ENCODE peak calls at places on chromosomes 7 and 10, in ten cellular contexts. One of them, this sample, is unnamed.

GRCh38 chr7:144454256-144455039 is 51.0 kb upstream of the NOBOX start:
- DNase-seq in stomach: no peak
- DNase-seq in omental fat pad: no peak
- DNase-seq in tibial artery: no peak
- DNase-seq in endothelial cell: no peak
- DNase-seq in upper lobe of left lung: no peak
- DNase-seq in type B pancreatic cell: no peak
- DNase-seq in coronary artery: no peak
- DNase-seq in bronchial epithelial cell: peak; percentile 15
- DNase-seq in fibroblast of pulmonary artery: peak; percentile 13
- DNase-seq in this sample: no peak

GRCh38 chr10:43292745-43293676 is 26.1 kb upstream of the RASGEF1A start:
- DNase-seq in stomach: peak; percentile 61
- DNase-seq in endothelial cell: peak; percentile 55
- DNase-seq in upper lobe of left lung: no peak
- DNase-seq in type B pancreatic cell: no peak
- DNase-seq in fibroblast of pulmonary artery: peak; percentile 62
- DNase-seq in coronary artery: no peak
- DNase-seq in bronchial epithelial cell: peak; percentile 40
- DNase-seq in tibial artery: no peak
- DNase-seq in omental fat pad: peak; percentile 26
- DNase-seq in this sample: peak; percentile 62

GRCh38 chr7:157401567-157402387 is 65.0 kb downstream of the DNAJB6 start:
- DNase-seq in endothelial cell: no peak
- DNase-seq in omental fat pad: no peak
- DNase-seq in stomach: no peak
- DNase-seq in upper lobe of left lung: peak; percentile 53
- DNase-seq in fibroblast of pulmonary artery: no peak
- DNase-seq in coronary artery: no peak
- DNase-seq in type B pancreatic cell: no peak
- DNase-seq in bronchial epithelial cell: no peak
- DNase-seq in tibial artery: no peak
- DNase-seq in this sample: no peak

GRCh38 chr10:15879058-15879457 is 18.8 kb upstream of the MINDY3 start:
- DNase-seq in omental fat pad: no peak
- DNase-seq in type B pancreatic cell: no peak
- DNase-seq in stomach: no peak
- DNase-seq in coronary artery: no peak
- DNase-seq in bronchial epithelial cell: peak; percentile 50
- DNase-seq in tibial artery: no peak
- DNase-seq in fibroblast of pulmonary artery: peak; percentile 61
- DNase-seq in upper lobe of left lung: no peak
- DNase-seq in endothelial cell: no peak
- DNase-seq in this sample: peak; percentile 20

GRCh38 chr10:61759751-61760150 is 97.0 kb downstream of the CABCOCO1 start:
- DNase-seq in endothelial cell: no peak
- DNase-seq in upper lobe of left lung: no peak
- DNase-seq in fibroblast of pulmonary artery: no peak
- DNase-seq in type B pancreatic cell: no peak
- DNase-seq in bronchial epithelial cell: no peak
- DNase-seq in tibial artery: no peak
- DNase-seq in omental fat pad: no peak
- DNase-seq in coronary artery: no peak
- DNase-seq in stomach: no peak
- DNase-seq in this sample: no peak

GRCh38 chr7:151315038-151315655 is 26.5 kb upstream of the NUB1 start:
- DNase-seq in coronary artery: peak; percentile 74
- DNase-seq in bronchial epithelial cell: peak; percentile 38
- DNase-seq in fibroblast of pulmonary artery: peak; percentile 78
- DNase-seq in type B pancreatic cell: peak; percentile 80
- DNase-seq in tibial artery: peak; percentile 73
- DNase-seq in stomach: peak; percentile 75
- DNase-seq in omental fat pad: peak; percentile 60
- DNase-seq in upper lobe of left lung: no peak
- DNase-seq in endothelial cell: peak; percentile 78
- DNase-seq in this sample: peak; percentile 79

GRCh38 chr10:77637986-77638765 is 568 bp upstream of the KCNMA1 start:
- DNase-seq in stomach: no peak
- DNase-seq in fibroblast of pulmonary artery: peak; percentile 29
- DNase-seq in type B pancreatic cell: no peak
- DNase-seq in tibial artery: peak; percentile 81
- DNase-seq in omental fat pad: no peak
- DNase-seq in upper lobe of left lung: peak; percentile 90
- DNase-seq in bronchial epithelial cell: no peak
- DNase-seq in endothelial cell: peak; percentile 52
- DNase-seq in coronary artery: peak; percentile 74
- DNase-seq in this sample: no peak

GRCh38 chr7:142646274-142646895 is 102.9 kb upstream of the PRSS1 start:
- DNase-seq in upper lobe of left lung: no peak
- DNase-seq in omental fat pad: no peak
- DNase-seq in fibroblast of pulmonary artery: no peak
- DNase-seq in stomach: no peak
- DNase-seq in tibial artery: no peak
- DNase-seq in endothelial cell: no peak
- DNase-seq in type B pancreatic cell: no peak
- DNase-seq in coronary artery: no peak
- DNase-seq in bronchial epithelial cell: no peak
- DNase-seq in this sample: no peak

GRCh38 chr7:134448359-134449229 is 10.3 kb downstream of the AKR1B1 start:
- DNase-seq in upper lobe of left lung: no peak
- DNase-seq in endothelial cell: no peak
- DNase-seq in omental fat pad: no peak
- DNase-seq in coronary artery: no peak
- DNase-seq in type B pancreatic cell: no peak
- DNase-seq in stomach: no peak
- DNase-seq in tibial artery: no peak
- DNase-seq in bronchial epithelial cell: peak; percentile 90
- DNase-seq in fibroblast of pulmonary artery: peak; percentile 93
- DNase-seq in this sample: no peak

GRCh38 chr10:25758041-25758457 is 176.0 kb upstream of the MYO3A start:
- DNase-seq in endothelial cell: peak; percentile 46
- DNase-seq in type B pancreatic cell: no peak
- DNase-seq in upper lobe of left lung: no peak
- DNase-seq in fibroblast of pulmonary artery: peak; percentile 41
- DNase-seq in tibial artery: no peak
- DNase-seq in omental fat pad: no peak
- DNase-seq in bronchial epithelial cell: peak; percentile 10
- DNase-seq in stomach: no peak
- DNase-seq in coronary artery: no peak
- DNase-seq in this sample: no peak

GRCh38 chr10:110360857-110361474 is 56.2 kb upstream of the SMNDC1 start:
- DNase-seq in fibroblast of pulmonary artery: peak; percentile 33
- DNase-seq in coronary artery: no peak
- DNase-seq in stomach: no peak
- DNase-seq in upper lobe of left lung: no peak
- DNase-seq in tibial artery: no peak
- DNase-seq in bronchial epithelial cell: no peak
- DNase-seq in type B pancreatic cell: no peak
- DNase-seq in omental fat pad: no peak
- DNase-seq in endothelial cell: no peak
- DNase-seq in this sample: no peak

GRCh38 chr7:55233001-55233400 is 132.1 kb upstream of the LANCL2 start:
- DNase-seq in upper lobe of left lung: no peak
- DNase-seq in tibial artery: no peak
- DNase-seq in stomach: no peak
- DNase-seq in endothelial cell: no peak
- DNase-seq in type B pancreatic cell: no peak
- DNase-seq in fibroblast of pulmonary artery: no peak
- DNase-seq in coronary artery: no peak
- DNase-seq in omental fat pad: no peak
- DNase-seq in bronchial epithelial cell: no peak
- DNase-seq in this sample: no peak

GRCh38 chr7:55235115-55235514 is 130.0 kb upstream of the LANCL2 start:
- DNase-seq in upper lobe of left lung: peak; percentile 55
- DNase-seq in endothelial cell: no peak
- DNase-seq in stomach: no peak
- DNase-seq in bronchial epithelial cell: no peak
- DNase-seq in type B pancreatic cell: no peak
- DNase-seq in tibial artery: no peak
- DNase-seq in fibroblast of pulmonary artery: no peak
- DNase-seq in coronary artery: no peak
- DNase-seq in omental fat pad: no peak
- DNase-seq in this sample: no peak

GRCh38 chr7:55234408-55234807 is 130.7 kb upstream of the LANCL2 start:
- DNase-seq in stomach: no peak
- DNase-seq in omental fat pad: no peak
- DNase-seq in coronary artery: no peak
- DNase-seq in type B pancreatic cell: no peak
- DNase-seq in tibial artery: no peak
- DNase-seq in endothelial cell: no peak
- DNase-seq in upper lobe of left lung: peak; percentile 58
- DNase-seq in bronchial epithelial cell: no peak
- DNase-seq in fibroblast of pulmonary artery: no peak
- DNase-seq in this sample: no peak

GRCh38 chr7:55230014-55230413 is 135.1 kb upstream of the LANCL2 start:
- DNase-seq in stomach: no peak
- DNase-seq in coronary artery: no peak
- DNase-seq in omental fat pad: no peak
- DNase-seq in upper lobe of left lung: no peak
- DNase-seq in tibial artery: no peak
- DNase-seq in endothelial cell: no peak
- DNase-seq in type B pancreatic cell: no peak
- DNase-seq in fibroblast of pulmonary artery: no peak
- DNase-seq in bronchial epithelial cell: no peak
- DNase-seq in this sample: no peak

GRCh38 chr7:55231736-55232280 is 133.3 kb upstream of the LANCL2 start:
- DNase-seq in omental fat pad: no peak
- DNase-seq in stomach: no peak
- DNase-seq in type B pancreatic cell: no peak
- DNase-seq in bronchial epithelial cell: no peak
- DNase-seq in upper lobe of left lung: no peak
- DNase-seq in coronary artery: no peak
- DNase-seq in tibial artery: no peak
- DNase-seq in fibroblast of pulmonary artery: no peak
- DNase-seq in endothelial cell: no peak
- DNase-seq in this sample: no peak
- TF ChIP-seq CTCF in omental fat pad: no peak
- TF ChIP-seq CTCF in stomach: no peak
- TF ChIP-seq CTCF in type B pancreatic cell: no peak
- TF ChIP-seq CTCF in bronchial epithelial cell: no peak
- TF ChIP-seq CTCF in upper lobe of left lung: no peak
- TF ChIP-seq CTCF in coronary artery: no peak
- TF ChIP-seq CTCF in tibial artery: no peak
- TF ChIP-seq CTCF in fibroblast of pulmonary artery: no peak
- TF ChIP-seq CTCF in endothelial cell: no peak
- TF ChIP-seq CTCF in this sample: no peak

GRCh38 chr7:75961194-75961593 is 33.2 kb downstream of the TMEM120A start:
- DNase-seq in bronchial epithelial cell: no peak
- DNase-seq in fibroblast of pulmonary artery: no peak
- DNase-seq in endothelial cell: no peak
- DNase-seq in tibial artery: no peak
- DNase-seq in omental fat pad: no peak
- DNase-seq in upper lobe of left lung: no peak
- DNase-seq in type B pancreatic cell: no peak
- DNase-seq in stomach: no peak
- DNase-seq in coronary artery: no peak
- DNase-seq in this sample: no peak

GRCh38 chr7:75960372-75960771 is 34.0 kb downstream of the TMEM120A start:
- DNase-seq in bronchial epithelial cell: no peak
- DNase-seq in endothelial cell: no peak
- DNase-seq in upper lobe of left lung: no peak
- DNase-seq in omental fat pad: no peak
- DNase-seq in stomach: no peak
- DNase-seq in coronary artery: no peak
- DNase-seq in tibial artery: no peak
- DNase-seq in fibroblast of pulmonary artery: no peak
- DNase-seq in type B pancreatic cell: no peak
- DNase-seq in this sample: no peak

GRCh38 chr7:75963383-75963995 is 30.9 kb downstream of the TMEM120A start:
- DNase-seq in coronary artery: no peak
- DNase-seq in bronchial epithelial cell: no peak
- DNase-seq in type B pancreatic cell: no peak
- DNase-seq in endothelial cell: no peak
- DNase-seq in omental fat pad: no peak
- DNase-seq in upper lobe of left lung: no peak
- DNase-seq in stomach: no peak
- DNase-seq in fibroblast of pulmonary artery: peak; percentile 30
- DNase-seq in tibial artery: peak; percentile 85
- DNase-seq in this sample: no peak

GRCh38 chr7:75965617-75966016 is 28.8 kb downstream of the TMEM120A start:
- DNase-seq in upper lobe of left lung: no peak
- DNase-seq in coronary artery: no peak
- DNase-seq in tibial artery: no peak
- DNase-seq in omental fat pad: no peak
- DNase-seq in bronchial epithelial cell: no peak
- DNase-seq in endothelial cell: no peak
- DNase-seq in stomach: no peak
- DNase-seq in type B pancreatic cell: no peak
- DNase-seq in fibroblast of pulmonary artery: no peak
- DNase-seq in this sample: no peak

GRCh38 chr7:75962607-75963382 is 31.6 kb downstream of the TMEM120A start:
- DNase-seq in omental fat pad: no peak
- DNase-seq in bronchial epithelial cell: no peak
- DNase-seq in fibroblast of pulmonary artery: peak; percentile 84
- DNase-seq in tibial artery: peak; percentile 88
- DNase-seq in type B pancreatic cell: no peak
- DNase-seq in upper lobe of left lung: no peak
- DNase-seq in endothelial cell: no peak
- DNase-seq in stomach: no peak
- DNase-seq in coronary artery: peak; percentile 81
- DNase-seq in this sample: no peak
- TF ChIP-seq CTCF in omental fat pad: no peak
- TF ChIP-seq CTCF in bronchial epithelial cell: no peak
- TF ChIP-seq CTCF in fibroblast of pulmonary artery: no peak
- TF ChIP-seq CTCF in tibial artery: no peak
- TF ChIP-seq CTCF in type B pancreatic cell: no peak
- TF ChIP-seq CTCF in upper lobe of left lung: no peak
- TF ChIP-seq CTCF in endothelial cell: no peak
- TF ChIP-seq CTCF in stomach: no peak
- TF ChIP-seq CTCF in coronary artery: no peak
- TF ChIP-seq CTCF in this sample: no peak

DNA sequence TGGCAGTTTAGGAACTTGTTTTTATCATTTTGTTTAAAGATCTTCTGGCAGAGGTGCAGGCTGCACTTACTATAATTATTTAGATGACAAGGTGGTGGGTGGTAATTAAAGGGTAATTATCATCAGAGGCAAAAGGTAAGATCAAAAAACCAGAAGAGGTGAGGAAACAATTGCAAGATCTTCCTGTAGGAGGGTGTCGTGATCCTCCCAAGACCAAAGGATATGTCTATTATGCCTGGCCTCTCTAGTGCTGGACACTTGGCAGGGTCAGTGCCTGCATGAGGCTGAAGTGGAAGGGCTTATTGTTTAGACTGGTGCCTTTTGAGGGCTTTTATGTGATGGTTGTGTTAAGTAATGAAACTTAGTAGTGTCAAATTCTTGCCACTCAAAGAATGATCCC is 1.8 kb upstream of the WAPL start:
- DNase-seq in bronchial epithelial cell: no peak
- DNase-seq in coronary artery: no peak
- DNase-seq in stomach: no peak
- DNase-seq in upper lobe of left lung: no peak
- DNase-seq in tibial artery: no peak
- DNase-seq in type B pancreatic cell: no peak
- DNase-seq in fibroblast of pulmonary artery: peak; percentile 26
- DNase-seq in endothelial cell: no peak
- DNase-seq in omental fat pad: no peak
- DNase-seq in this sample: no peak
- TF ChIP-seq CTCF in bronchial epithelial cell: peak; percentile 5
- TF ChIP-seq CTCF in coronary artery: no peak
- TF ChIP-seq CTCF in stomach: no peak
- TF ChIP-seq CTCF in upper lobe of left lung: no peak
- TF ChIP-seq CTCF in tibial artery: no peak
- TF ChIP-seq CTCF in type B pancreatic cell: peak; percentile 66
- TF ChIP-seq CTCF in fibroblast of pulmonary artery: peak; percentile 24
- TF ChIP-seq CTCF in endothelial cell: no peak
- TF ChIP-seq CTCF in omental fat pad: no peak
- TF ChIP-seq CTCF in this sample: no peak

GRCh38 chr7:37448637-37449331 is at the start of gene ELMO1:
- DNase-seq in fibroblast of pulmonary artery: peak; percentile 44
- DNase-seq in omental fat pad: no peak
- DNase-seq in tibial artery: peak; percentile 85
- DNase-seq in type B pancreatic cell: peak; percentile 83
- DNase-seq in bronchial epithelial cell: peak; percentile 32
- DNase-seq in upper lobe of left lung: peak; percentile 94
- DNase-seq in endothelial cell: peak; percentile 75
- DNase-seq in coronary artery: peak; percentile 83
- DNase-seq in stomach: peak; percentile 63
- DNase-seq in this sample: peak; percentile 92
- TF ChIP-seq CTCF in fibroblast of pulmonary artery: peak; percentile 29
- TF ChIP-seq CTCF in omental fat pad: no peak
- TF ChIP-seq CTCF in tibial artery: peak; percentile 46
- TF ChIP-seq CTCF in type B pancreatic cell: peak; percentile 77
- TF ChIP-seq CTCF in bronchial epithelial cell: peak; percentile 51
- TF ChIP-seq CTCF in upper lobe of left lung: peak; percentile 89
- TF ChIP-seq CTCF in endothelial cell: peak; percentile 68
- TF ChIP-seq CTCF in coronary artery: no peak
- TF ChIP-seq CTCF in stomach: peak; percentile 16
- TF ChIP-seq CTCF in this sample: peak; percentile 37

This sample was measured in B cell.